ENCODE peak calls at places on chromosome 1, in ten cellular contexts. A is heart left ventricle, U is esophagus squamous epithelium, V is uterus, L is HCT116, F is breast epithelium, N is tibial nerve, H is IMR-90, Q is body of pancreas, W is spleen. Z is an unnamed sample.
A peak's percentile ranks its signal among the peaks of the same experiment; 100 is the strongest.

GRCh38 chr1:36968730-36969129 is 65.6 kb downstream of the GRIK3 start:
- DNase-seq in A (no peak), L (no peak), N (no peak), W (no peak), V (no peak), U (no peak), Q (no peak), F (no peak), H (no peak), Z (no peak)

GRCh38 chr1:82464362-82464931 is 663.7 kb downstream of the ADGRL2 start:
- DNase-seq in H (no peak), V (no peak), L (no peak), N (peak; percentile 14), Q (peak; percentile 58), F (no peak), A (peak; percentile 44), W (no peak), U (no peak), Z (peak; percentile 66)

GRCh38 chr1:186146971-186147370 is 228.1 kb downstream of the TPR start:
- DNase-seq in F (no peak), H (no peak), W (no peak), Q (no peak), A (no peak), L (no peak), U (no peak), V (no peak), N (no peak), Z (no peak)

GRCh38 chr1:169795687-169796086 is 980 bp upstream of the METTL18 start:
- DNase-seq in N (no peak), L (no peak), A (no peak), H (no peak), Q (no peak), F (no peak), V (no peak), U (no peak), W (no peak), Z (no peak)

GRCh38 chr1:205756552-205756951 is 6.6 kb upstream of the NUCKS1 start:
- DNase-seq in U (no peak), H (no peak), W (no peak), Q (no peak), F (no peak), A (no peak), N (no peak), V (no peak), L (no peak), Z (no peak)

GRCh38 chr1:18942340-18942739 is 14.1 kb downstream of the IFFO2 start:
- DNase-seq in Q (no peak), H (no peak), A (no peak), N (no peak), V (no peak), F (no peak), W (no peak), L (no peak), U (no peak), Z (no peak)

GRCh38 chr1:46202975-46203737 is at the start of gene LURAP1:
- DNase-seq in A (peak; percentile 80), W (peak; percentile 81), N (peak; percentile 22), V (peak; percentile 53), H (peak; percentile 72), Q (no peak), F (no peak), L (no peak), U (no peak), Z (no peak)

GRCh38 chr1:228374711-228375577 is 31.7 kb downstream of the TRIM11 start:
- DNase-seq in Q (peak; percentile 34), W (peak; percentile 88), U (no peak), L (no peak), A (peak; percentile 92), H (peak; percentile 94), N (peak; percentile 92), F (no peak), V (peak; percentile 85), Z (peak; percentile 34)

GRCh38 chr1:200873671-200874397 is 1.1 kb downstream of the GPR25 start:
- DNase-seq in F (no peak), U (no peak), Q (no peak), N (no peak), A (no peak), L (no peak), H (no peak), V (no peak), W (no peak), Z (no peak)

GRCh38 chr1:9058465-9058864 is 11.0 kb downstream of the SLC2A5 start:
- DNase-seq in F (no peak), W (peak; percentile 12), Q (no peak), V (no peak), L (no peak), N (no peak), A (no peak), H (peak; percentile 34), U (no peak), Z (no peak)

GRCh38 chr1:62870148-62870547 is 86.2 kb downstream of the ATG4C start:
- DNase-seq in V (no peak), N (no peak), U (no peak), F (no peak), Q (no peak), L (no peak), H (peak; percentile 79), W (no peak), A (no peak), Z (no peak)

GRCh38 chr1:30414086-30414850 is 309.1 kb downstream of the MATN1 start:
- DNase-seq in Q (no peak), F (peak; percentile 15), L (no peak), H (no peak), N (no peak), A (no peak), W (no peak), V (peak; percentile 2), U (no peak), Z (no peak)

GRCh38 chr1:93255222-93256079 is 74.9 kb downstream of the CCDC18 start:
- DNase-seq in U (no peak), Q (no peak), H (peak; percentile 92), L (no peak), W (no peak), N (no peak), A (no peak), F (no peak), V (no peak), Z (no peak)

GRCh38 chr1:6424000-6424565 is 493 bp upstream of the ESPN start:
- DNase-seq in U (no peak), F (no peak), H (no peak), V (no peak), A (no peak), L (no peak), Q (no peak), N (no peak), W (no peak), Z (no peak)
- H3K4me3 ChIP-seq in U (peak overlapping the region; percentile 31), F (peak overlapping the region; percentile 46), H (no peak overlapping the region), V (no peak overlapping the region), A (no peak overlapping the region), L (peak overlapping the region; percentile 62), Q (no peak overlapping the region), N (no peak overlapping the region), W (no peak overlapping the region), Z (no peak overlapping the region)

DNA sequence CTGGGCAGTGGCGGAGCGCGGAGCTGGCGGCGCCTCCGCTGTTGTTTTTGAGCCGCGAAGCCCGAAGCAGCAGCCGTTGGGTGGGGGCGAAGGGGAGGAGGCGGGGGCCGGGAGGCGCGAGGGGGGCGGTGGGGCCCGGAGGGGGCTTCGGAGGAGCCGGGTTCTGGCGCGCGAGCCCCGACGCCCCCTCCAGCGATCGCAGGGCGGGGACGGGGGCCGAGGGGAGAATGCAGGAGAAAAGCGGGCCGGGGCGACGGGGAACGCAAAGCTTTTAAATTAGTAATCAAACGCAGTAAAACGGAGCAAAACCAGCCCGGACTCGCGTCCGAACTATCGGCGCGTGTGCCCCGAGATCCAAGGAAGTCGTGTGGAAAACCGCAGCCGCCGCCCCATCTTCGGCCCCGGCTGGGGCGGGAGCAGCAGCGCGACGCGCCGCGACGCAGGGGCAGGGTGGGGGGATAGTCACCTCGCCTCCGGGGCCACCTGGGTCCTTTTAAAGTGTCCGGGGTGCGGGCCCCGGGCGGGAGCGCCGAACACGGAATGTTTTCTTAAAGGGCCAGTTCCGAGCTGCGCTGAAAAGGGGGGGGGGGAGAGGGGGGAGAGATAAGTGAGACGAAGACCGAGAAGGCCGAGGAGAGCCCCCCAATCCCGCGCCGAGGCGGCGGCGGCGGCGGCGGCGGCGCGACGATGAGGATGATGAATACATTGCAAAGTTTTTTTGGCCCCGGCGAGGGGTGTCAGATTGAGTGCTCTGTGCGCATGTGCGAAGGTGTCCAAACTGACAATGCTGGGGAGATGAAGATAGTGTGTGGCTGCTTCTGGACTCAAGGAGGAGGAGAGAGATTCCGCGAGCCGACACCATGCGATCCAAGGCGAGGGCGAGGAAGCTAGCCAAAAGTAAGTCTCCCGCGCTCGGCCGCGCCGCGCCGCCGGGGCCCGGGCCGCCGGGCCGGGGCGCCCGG is at the start of gene PRDM16:
- DNase-seq in Q (peak; percentile 66), F (no peak), H (peak; percentile 3), W (peak; percentile 29), A (peak; percentile 66), V (peak; percentile 22), L (peak; percentile 50), N (no peak), U (no peak), Z (peak; percentile 69)
- H3K27me3 ChIP-seq in Q (no peaks in the 10 kb centered on the region), F (peaks cover 91% of the 10 kb centered on the region), H (peaks cover 78% of the 10 kb centered on the region), W (peaks cover 96% of the 10 kb centered on the region), A (peaks cover 31% of the 10 kb centered on the region), V (peaks cover 60% of the 10 kb centered on the region), L (no peaks in the 10 kb centered on the region), N (peaks cover 82% of the 10 kb centered on the region), U (peaks cover 98% of the 10 kb centered on the region), Z (peaks cover 22% of the 10 kb centered on the region)

DNA sequence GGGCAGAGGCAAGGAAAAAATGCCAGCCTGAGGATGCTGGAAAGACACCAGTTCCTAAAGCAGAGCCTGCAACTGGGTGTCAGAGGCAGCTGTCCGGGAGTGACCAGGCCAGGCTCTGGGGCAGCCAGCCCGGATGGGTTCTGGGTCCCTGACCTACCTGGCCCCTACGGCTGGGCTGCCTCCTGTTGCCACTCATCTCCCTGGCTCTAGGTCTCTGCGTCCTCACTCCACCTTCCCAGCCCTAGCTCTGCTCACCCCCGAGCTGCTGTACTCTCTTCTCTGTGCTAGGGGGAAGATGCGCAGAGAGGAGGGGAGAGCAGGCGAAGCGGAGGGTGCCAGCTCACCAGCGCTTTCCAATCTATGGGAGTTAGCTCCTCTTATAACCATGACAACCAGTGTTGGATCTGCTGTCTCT is 9.0 kb downstream of the ARHGEF2 start:
- DNase-seq in V (no peak), U (no peak), H (no peak), Q (no peak), N (no peak), W (no peak), A (no peak), F (no peak), L (no peak), Z (no peak)
- TF ChIP-seq POLR2A in V (no peak), U (no peak), H (no peak), Q (no peak), N (no peak), W (no peak), A (no peak), F (no peak), L (no peak), Z (no peak)

DNA sequence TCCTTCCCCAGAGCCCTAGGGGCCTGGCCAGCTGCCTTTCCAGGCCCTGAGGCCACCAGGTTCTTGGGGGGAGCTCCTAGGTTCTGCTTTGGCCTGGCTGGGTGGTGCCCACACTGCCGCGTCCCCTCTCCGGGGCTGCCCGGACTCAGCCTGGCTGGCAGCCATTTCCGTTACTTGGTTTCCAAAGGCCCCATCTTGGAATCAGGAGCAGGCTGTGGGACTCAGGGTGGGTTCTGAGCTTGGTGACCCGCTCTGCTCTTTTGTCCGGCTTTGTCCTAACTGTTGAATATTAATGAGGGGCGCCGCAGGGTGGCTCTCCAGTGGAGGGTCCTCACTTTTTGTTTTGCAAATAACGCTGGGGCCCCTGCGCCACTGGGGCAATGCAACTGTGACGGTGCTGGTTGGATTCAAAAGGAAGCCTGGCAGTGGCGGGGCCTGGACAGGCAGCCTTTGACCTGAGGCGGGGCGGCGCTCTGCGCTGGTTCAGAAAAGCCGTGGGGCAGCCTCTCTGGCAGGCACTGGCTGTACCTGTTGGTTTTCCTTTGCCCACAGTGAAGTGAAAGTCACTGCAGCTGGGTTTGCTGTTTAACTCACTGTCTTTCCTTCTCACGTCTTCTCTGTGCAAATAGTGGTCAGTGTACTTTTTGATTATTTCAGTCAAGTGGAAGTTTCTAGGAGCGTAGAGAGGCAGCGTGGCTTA is 20.2 kb downstream of the SKI start:
- DNase-seq in A (no peak), H (no peak), F (no peak), L (no peak), W (peak; percentile 72), N (no peak), U (no peak), Q (peak; percentile 78), V (no peak), Z (peak; percentile 89)
- H3K4me3 ChIP-seq in A (no peak overlapping the region), H (no peak overlapping the region), F (peak overlapping the region; percentile 15), L (no peak overlapping the region), W (no peak overlapping the region), N (no peak overlapping the region), U (no peak overlapping the region), Q (no peak overlapping the region), V (peak overlapping the region; percentile 2), Z (no peak overlapping the region)

Z was measured in stomach.